ENCODE peak calls at places on chromosomes 12 and 14, in five cellular contexts. N is neural progenitor cell, G is hepatocyte, Q is GM23338, I is HCT116. Z is an unnamed sample.

GRCh38 chr12:46219892-46220655 is 48.8 kb downstream of the SLC38A1 start:
- DNase-seq in I (peak), N (no peak), G (no peak), Q (no peak), Z (peak)

GRCh38 chr12:20109667-20110066 is 258.7 kb upstream of the PDE3A start:
- DNase-seq in G (no peak), Q (peak), I (no peak), N (peak), Z (no peak)

GRCh38 chr14:97878727-97879126 is 1081.5 kb downstream of the VRK1 start:
- DNase-seq in G (no peak), N (no peak), Q (no peak), I (no peak), Z (peak)

GRCh38 chr14:92391746-92392145 is 68.8 kb downstream of the SLC24A4 start:
- DNase-seq in N (no peak), G (no peak), I (no peak), Q (no peak), Z (no peak)

GRCh38 chr12:124259168-124260066 is 35.5 kb upstream of the RFLNA start:
- DNase-seq in G (no peak), Q (no peak), I (no peak), N (no peak), Z (peak)

GRCh38 chr14:52413729-52414453 is 99.8 kb downstream of the PTGER2 start:
- DNase-seq in N (no peak), I (no peak), G (no peak), Q (no peak), Z (peak)

GRCh38 chr12:64175254-64175945 is 46.7 kb downstream of the KICS2 start:
- DNase-seq in N (peak), I (no peak), Q (peak), G (no peak), Z (peak)

GRCh38 chr12:109840349-109841073 is 7.3 kb upstream of the TRPV4 start:
- DNase-seq in Q (peak), G (no peak), I (peak), N (peak), Z (peak)

GRCh38 chr14:83395321-83395720 is 1861.7 kb upstream of the SEL1L start:
- DNase-seq in N (no peak), Q (no peak), G (no peak), I (no peak), Z (no peak)

GRCh38 chr14:22848391-22849164 is 12.2 kb downstream of the MMP14 start:
- DNase-seq in I (no peak), N (peak), Q (peak), G (peak), Z (peak)

GRCh38 chr12:59780605-59781135 is 184.8 kb downstream of the SLC16A7 start:
- DNase-seq in I (peak), G (peak), Q (peak), N (peak), Z (peak)

GRCh38 chr14:29851397-29851796 is 76.2 kb downstream of the PRKD1 start:
- DNase-seq in I (no peak), Q (no peak), G (no peak), N (no peak), Z (no peak)

GRCh38 chr12:121295746-121296617 is 527 bp downstream of the CAMKK2 start:
- DNase-seq in I (no peak), N (peak), Q (peak), G (peak), Z (peak)

GRCh38 chr12:570237-570925 is 92.9 kb downstream of the NINJ2 start:
- DNase-seq in I (peak), Q (peak), N (peak), G (peak), Z (peak)

GRCh38 chr12:72271741-72272661 is at the start of gene TRHDE:
- DNase-seq in I (no peak), N (peak), G (peak), Q (peak), Z (peak)

GRCh38 chr12:26241095-26241494 is 45.7 kb downstream of the SSPN start:
- DNase-seq in N (no peak), Q (no peak), G (no peak), I (no peak), Z (no peak)

GRCh38 chr14:35149239-35149638 is 26.9 kb downstream of the PRORP start:
- DNase-seq in G (peak), N (no peak), Q (no peak), I (no peak), Z (no peak)

GRCh38 chr12:93783827-93784226 is 106.7 kb downstream of the CRADD start:
- DNase-seq in I (no peak), G (no peak), N (no peak), Q (no peak), Z (peak)

GRCh38 chr12:843609-844008 is 91.2 kb downstream of the WNK1 start:
- DNase-seq in Q (no peak), N (no peak), G (no peak), I (no peak), Z (peak)

GRCh38 chr14:85319998-85320397 is 209.9 kb upstream of the FLRT2 start:
- DNase-seq in I (no peak), G (no peak), N (no peak), Q (no peak), Z (peak)

GRCh38 chr12:126051611-126052107 is 986.4 kb downstream of the AACS start:
- DNase-seq in N (no peak), G (no peak), Q (peak), I (no peak), Z (peak)

GRCh38 chr12:78330131-78330530 is 499.4 kb downstream of the NAV3 start:
- DNase-seq in G (no peak), I (no peak), N (no peak), Q (no peak), Z (no peak)

GRCh38 chr12:112837629-112838191 is 46.2 kb downstream of the RPH3A start:
- DNase-seq in N (no peak), Q (no peak), I (no peak), G (peak), Z (peak)

GRCh38 chr12:6092784-6093722 is 31.4 kb downstream of the VWF start:
- DNase-seq in I (peak), N (no peak), G (peak), Q (no peak), Z (peak)

GRCh38 chr14:20468773-20469241 is 399 bp upstream of the PNP start:
- DNase-seq in G (peak), I (no peak), Q (peak), N (peak), Z (peak)

GRCh38 chr14:93086441-93087055 is 29.2 kb downstream of the ITPK1 start:
- DNase-seq in I (no peak), N (no peak), Q (no peak), G (no peak), Z (no peak)

GRCh38 chr14:75941030-75941429 is 40.8 kb downstream of the TGFB3 start:
- DNase-seq in I (no peak), Q (no peak), G (no peak), N (no peak), Z (no peak)

GRCh38 chr14:92880851-92881250 is 42.1 kb upstream of the CHGA start:
- DNase-seq in G (peak), I (peak), N (peak), Q (peak), Z (peak)

GRCh38 chr12:125203145-125203765 is 138.0 kb downstream of the AACS start:
- DNase-seq in N (no peak), G (no peak), Q (no peak), I (no peak), Z (peak)

GRCh38 chr14:75234173-75234855 is 44.3 kb upstream of the FOS start:
- DNase-seq in Q (no peak), N (no peak), I (peak), G (peak), Z (peak)

GRCh38 chr12:127035011-127035879 is 1231.7 kb upstream of the TMEM132C start:
- DNase-seq in Q (no peak), I (no peak), G (no peak), N (no peak), Z (peak)

GRCh38 chr14:71309756-71310155 is 402.5 kb downstream of the PCNX1 start:
- DNase-seq in I (no peak), G (no peak), Q (peak), N (no peak), Z (no peak)
- TF ChIP-seq EZH2phosphoT487 in I (no peak), G (no peak), Q (no peak), N (no peak), Z (no peak)

DNA sequence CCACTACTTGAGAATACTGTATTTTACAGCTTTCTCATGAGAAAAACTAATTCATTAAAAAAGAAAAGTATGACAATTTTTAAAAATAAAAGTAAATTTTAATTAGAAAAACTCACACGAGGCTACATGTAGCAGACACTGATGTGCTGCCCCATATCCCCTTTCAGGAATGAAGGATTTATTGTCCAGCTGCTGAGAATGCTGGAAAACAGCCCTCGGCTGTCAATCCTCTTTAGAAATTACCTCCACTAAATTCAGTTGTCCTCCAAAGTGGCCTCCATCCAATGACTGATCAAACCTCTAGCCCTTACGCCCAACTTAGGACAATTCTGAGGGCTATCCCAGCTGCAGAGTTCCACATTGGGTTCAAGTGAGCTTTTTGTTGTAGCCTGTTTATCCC is 29.8 kb upstream of the AP4S1 start:
- DNase-seq in N (no peak), G (no peak), Q (no peak), I (no peak), Z (no peak)
- H3K4me3 ChIP-seq in N (no peak), G (no peak), Q (no peak), I (no peak), Z (no peak)

GRCh38 chr12:50785406-50785805 is 21.5 kb downstream of the ATF1 start:
- DNase-seq in Q (no peak), G (no peak), N (no peak), I (no peak), Z (no peak)
- H3K27ac ChIP-seq in Q (no peak), G (peak), N (no peak), I (peak), Z (peak)

GRCh38 chr12:5076761-5077160 is 33.1 kb downstream of the KCNA5 start:
- DNase-seq in G (no peak), I (no peak), Q (no peak), N (no peak), Z (no peak)
- TF ChIP-seq EZH2phosphoT487 in G (no peak), I (no peak), Q (no peak), N (no peak), Z (no peak)